ENCODE peak calls at places on chromosomes 7 and 10, in ten cellular contexts. H is thyroid gland; O is Peyer's patch; Q is GM12878; U is pancreas; C is A549; T is CD8-positive, alpha-beta T cell; D is PC-9; W is endodermal cell; M is IMR-90. X is an unnamed sample. For H3K4me1, the result is how much of the 10 kb centered on the place peaks cover.

GRCh38 chr10:87804939-87805569 is 13.0 kb downstream of the ATAD1 start:
- DNase-seq in T (no peak), Q (no peak), H (no peak), W (no peak), C (no peak), U (no peak), D (no peak), O (no peak), M (no peak), X (no peak)

GRCh38 chr10:13100349-13101294 is 659 bp downstream of the OPTN start:
- DNase-seq in D (no peak), O (peak), C (peak), U (peak), T (peak), H (peak), M (peak), Q (no peak), W (peak), X (peak)

GRCh38 chr7:81267508-81267907 is 348.7 kb upstream of the SEMA3C start:
- DNase-seq in Q (no peak), O (no peak), D (peak), C (no peak), H (no peak), W (no peak), M (peak), U (peak), T (no peak), X (no peak)

GRCh38 chr7:32479574-32480200 is 10.5 kb downstream of the LSM5 start:
- DNase-seq in H (no peak), U (no peak), O (no peak), C (peak), W (peak), T (no peak), D (peak), Q (no peak), M (peak), X (no peak)

GRCh38 chr7:98797150-98797549 is 72.7 kb downstream of the TMEM130 start:
- DNase-seq in Q (no peak), H (no peak), U (peak), C (no peak), O (no peak), D (peak), T (no peak), M (no peak), W (no peak), X (no peak)

GRCh38 chr10:97876387-97876786 is 26.7 kb downstream of the GOLGA7B start:
- DNase-seq in H (no peak), C (no peak), D (no peak), O (no peak), U (no peak), W (no peak), T (no peak), Q (no peak), M (no peak), X (no peak)

GRCh38 chr7:51639661-51640340 is 323.2 kb upstream of the COBL start:
- DNase-seq in O (no peak), U (no peak), W (no peak), H (no peak), M (no peak), D (no peak), Q (no peak), T (no peak), C (no peak), X (no peak)

GRCh38 chr7:29447828-29448227 is 115.8 kb upstream of the PRR15 start:
- DNase-seq in M (no peak), O (no peak), H (no peak), T (no peak), D (no peak), W (no peak), C (no peak), U (no peak), Q (no peak), X (no peak)

GRCh38 chr10:35223016-35223415 is 96.4 kb downstream of the CREM start:
- DNase-seq in T (no peak), M (no peak), W (peak), O (no peak), Q (no peak), D (no peak), H (no peak), C (no peak), U (no peak), X (no peak)

GRCh38 chr10:33001908-33002492 is 44.0 kb upstream of the ITGB1 start:
- DNase-seq in M (no peak), O (no peak), H (no peak), W (no peak), Q (no peak), T (no peak), D (peak), U (no peak), C (no peak), X (no peak)

GRCh38 chr10:99661370-99661749 is 2.1 kb downstream of the ENTPD7 start:
- DNase-seq in D (peak), T (no peak), M (peak), C (peak), U (no peak), W (no peak), H (no peak), O (no peak), Q (no peak), X (no peak)

GRCh38 chr7:121330053-121330833 is 1.4 kb downstream of the WNT16 start:
- DNase-seq in O (no peak), H (peak), T (no peak), U (no peak), W (peak), D (no peak), Q (no peak), C (no peak), M (no peak), X (peak)

DNA sequence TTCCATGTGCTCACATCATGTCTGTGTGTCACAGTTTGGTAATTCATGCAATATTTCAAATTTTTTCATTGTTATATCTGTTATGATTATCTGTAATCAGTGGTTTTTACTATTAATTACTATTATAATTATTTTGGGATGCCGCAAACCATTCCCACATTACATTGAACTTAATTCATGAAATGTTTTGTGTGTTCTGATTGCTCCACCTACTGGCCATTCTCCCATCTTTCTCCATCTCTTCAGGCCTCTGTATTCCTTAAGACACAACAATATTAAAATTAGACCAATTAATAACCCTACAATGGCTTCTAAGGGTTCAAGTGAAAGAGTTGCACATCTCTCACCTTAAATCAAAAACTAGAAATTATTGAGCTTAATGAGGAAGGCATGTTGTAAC is 398.5 kb downstream of the PCDH15 start:
- DNase-seq in D (no peak), C (no peak), T (no peak), H (no peak), Q (no peak), O (no peak), U (no peak), M (peak), W (peak), X (no peak)
- TF ChIP-seq CTCF in D (peak), C (peak), T (no peak), H (peak), Q (peak), O (peak), U (no peak), M (peak), W (peak), X (peak)

GRCh38 chr10:3775671-3776551 is 9.1 kb downstream of the KLF6 start:
- DNase-seq in Q (no peak), C (no peak), O (no peak), T (no peak), M (peak), D (peak), H (peak), U (no peak), W (peak), X (no peak)
- H3K4me1 ChIP-seq in Q (under half), C (half or more), O (under half), T (under half), M (under half), D (half or more), H (under half), U (under half), W (under half), X (half or more)

GRCh38 chr7:151888716-151889115 is 11.8 kb upstream of the PRKAG2 start:
- DNase-seq in M (no peak), O (no peak), D (no peak), H (no peak), Q (no peak), W (no peak), C (no peak), T (no peak), U (peak), X (no peak)

GRCh38 chr7:151885202-151885580 is 8.3 kb upstream of the PRKAG2 start:
- DNase-seq in M (no peak), H (no peak), Q (no peak), U (no peak), O (no peak), T (no peak), D (no peak), C (no peak), W (no peak), X (no peak)

GRCh38 chr7:151888079-151888673 is 11.3 kb upstream of the PRKAG2 start:
- DNase-seq in O (no peak), Q (no peak), C (no peak), M (no peak), T (no peak), D (no peak), W (peak), H (no peak), U (peak), X (no peak)

GRCh38 chr7:151884276-151885201 is 7.6 kb upstream of the PRKAG2 start:
- DNase-seq in C (no peak), T (no peak), O (no peak), H (no peak), W (no peak), M (no peak), Q (no peak), U (no peak), D (no peak), X (no peak)

GRCh38 chr7:151886783-151887182 is 9.9 kb upstream of the PRKAG2 start:
- DNase-seq in D (no peak), H (no peak), M (no peak), O (no peak), Q (no peak), T (no peak), U (no peak), C (no peak), W (no peak), X (no peak)
- H3K4me3 ChIP-seq in D (no peak), H (no peak), M (no peak), O (no peak), Q (no peak), T (no peak), U (no peak), C (no peak), W (no peak), X (no peak)

GRCh38 chr7:40230086-40230485 is 95.3 kb downstream of the SUGCT start:
- DNase-seq in Q (no peak), U (no peak), T (no peak), M (no peak), D (no peak), O (no peak), W (no peak), H (no peak), C (no peak), X (no peak)
- TF ChIP-seq CTCF in Q (no peak), U (no peak), T (no peak), M (no peak), D (no peak), O (no peak), W (no peak), H (no peak), C (no peak), X (no peak)

DNA sequence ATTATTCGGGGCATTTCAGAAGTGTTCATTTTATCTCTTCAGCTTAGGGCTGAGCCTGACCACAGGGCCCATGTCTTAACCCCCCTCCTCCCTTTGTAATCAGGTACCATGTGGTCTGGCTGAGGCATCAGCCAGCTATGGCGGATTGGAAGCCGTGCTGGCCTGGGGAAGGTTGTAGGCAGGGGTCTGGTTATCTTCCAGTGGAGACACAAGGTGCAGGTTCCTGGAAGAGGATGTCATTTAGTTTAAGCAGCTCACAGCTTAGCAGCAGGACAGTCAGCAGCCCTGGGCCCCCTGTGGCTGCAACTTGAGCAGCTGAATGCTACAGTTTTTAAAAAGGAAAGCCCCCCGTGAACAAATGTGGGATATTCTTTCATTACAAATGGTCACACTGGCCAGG is 22.1 kb downstream of the BAG3 start:
- DNase-seq in M (no peak), D (no peak), O (no peak), H (no peak), Q (no peak), U (no peak), C (no peak), W (no peak), T (no peak), X (no peak)
- H3K4me1 ChIP-seq in M (under half), D (half or more), O (under half), H (under half), Q (under half), U (under half), C (half or more), W (under half), T (under half), X (under half)

GRCh38 chr10:125882596-125882995 is 1.5 kb upstream of the DHX32 start:
- DNase-seq in O (no peak), W (no peak), C (no peak), D (no peak), M (peak), T (no peak), H (no peak), U (no peak), Q (no peak), X (no peak)

GRCh38 chr10:125878957-125879835 is 1.9 kb downstream of the DHX32 start:
- DNase-seq in W (no peak), D (peak), C (peak), Q (no peak), H (no peak), O (no peak), M (peak), T (no peak), U (peak), X (no peak)

GRCh38 chr10:125883198-125883597 is 2.1 kb upstream of the DHX32 start:
- DNase-seq in O (no peak), T (no peak), Q (no peak), D (no peak), H (no peak), C (no peak), U (no peak), W (no peak), M (no peak), X (no peak)

GRCh38 chr10:125880719-125881118 is 373 bp downstream of the DHX32 start:
- DNase-seq in C (no peak), D (no peak), O (no peak), H (no peak), M (peak), U (no peak), W (no peak), T (no peak), Q (no peak), X (no peak)

DNA sequence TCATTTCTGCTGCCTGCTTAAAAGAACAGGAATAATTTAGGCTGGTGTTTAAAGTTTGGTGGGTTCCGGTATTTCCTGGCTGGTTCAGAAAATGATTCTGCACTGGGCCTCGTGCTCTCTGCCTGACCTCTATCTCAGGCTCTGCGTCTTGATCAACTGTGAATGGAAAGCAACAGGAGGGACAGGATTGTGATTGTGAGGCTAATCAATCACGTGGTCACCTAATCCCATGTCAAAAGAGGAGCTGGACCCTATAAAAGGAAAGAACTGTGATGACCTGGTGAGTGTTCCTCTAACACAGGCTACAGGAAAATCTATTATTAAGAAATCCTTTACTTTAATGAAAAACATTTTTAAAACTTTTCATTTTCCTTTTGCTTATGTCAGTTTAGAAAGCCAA is at the start of gene DHX32:
- DNase-seq in O (no peak), U (no peak), W (peak), T (no peak), Q (no peak), D (no peak), C (no peak), H (no peak), M (no peak), X (no peak)
- H3K4me3 ChIP-seq in O (no peak), U (no peak), W (peak), T (no peak), Q (no peak), D (no peak), C (no peak), H (no peak), M (no peak), X (no peak)

DNA sequence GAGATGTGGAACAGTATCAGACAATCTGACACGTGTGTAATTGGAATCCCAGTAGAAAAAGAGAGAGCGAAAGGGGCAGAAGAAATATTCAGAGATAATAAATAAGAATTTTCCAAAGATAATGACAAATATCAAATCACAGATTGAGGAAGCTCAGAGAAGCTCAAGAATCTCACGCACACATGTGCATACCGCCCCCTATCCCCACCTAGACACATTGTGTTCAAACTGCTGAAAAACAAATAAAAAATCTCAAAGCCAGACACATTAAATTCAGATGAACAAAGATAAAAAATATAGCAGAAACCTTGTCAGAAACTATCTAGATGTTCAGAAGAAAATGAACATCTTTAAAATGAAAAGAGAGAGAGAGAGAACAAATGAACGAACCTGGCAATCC is 17.2 kb downstream of the SFR1 start:
- DNase-seq in O (no peak), D (no peak), T (no peak), Q (no peak), M (no peak), C (no peak), W (no peak), U (no peak), H (no peak), X (no peak)
- TF ChIP-seq CTCF in O (no peak), D (peak), T (peak), Q (peak), M (no peak), C (peak), W (peak), U (no peak), H (no peak), X (no peak)

GRCh38 chr7:2760098-2760889 is 72.3 kb downstream of the AMZ1 start:
- DNase-seq in Q (no peak), T (no peak), M (peak), W (peak), O (no peak), D (peak), H (no peak), C (peak), U (no peak), X (peak)

GRCh38 chr7:2759736-2760097 is 71.7 kb downstream of the AMZ1 start:
- DNase-seq in O (no peak), Q (no peak), U (no peak), T (no peak), D (no peak), W (no peak), H (no peak), M (no peak), C (no peak), X (no peak)

GRCh38 chr7:2763607-2764006 is 75.6 kb downstream of the AMZ1 start:
- DNase-seq in Q (no peak), D (no peak), C (no peak), O (no peak), U (no peak), T (no peak), W (no peak), M (no peak), H (no peak), X (no peak)

GRCh38 chr7:2761131-2761624 is 73.2 kb downstream of the AMZ1 start:
- DNase-seq in H (no peak), D (no peak), M (no peak), C (no peak), T (no peak), O (no peak), Q (no peak), W (no peak), U (no peak), X (no peak)

DNA sequence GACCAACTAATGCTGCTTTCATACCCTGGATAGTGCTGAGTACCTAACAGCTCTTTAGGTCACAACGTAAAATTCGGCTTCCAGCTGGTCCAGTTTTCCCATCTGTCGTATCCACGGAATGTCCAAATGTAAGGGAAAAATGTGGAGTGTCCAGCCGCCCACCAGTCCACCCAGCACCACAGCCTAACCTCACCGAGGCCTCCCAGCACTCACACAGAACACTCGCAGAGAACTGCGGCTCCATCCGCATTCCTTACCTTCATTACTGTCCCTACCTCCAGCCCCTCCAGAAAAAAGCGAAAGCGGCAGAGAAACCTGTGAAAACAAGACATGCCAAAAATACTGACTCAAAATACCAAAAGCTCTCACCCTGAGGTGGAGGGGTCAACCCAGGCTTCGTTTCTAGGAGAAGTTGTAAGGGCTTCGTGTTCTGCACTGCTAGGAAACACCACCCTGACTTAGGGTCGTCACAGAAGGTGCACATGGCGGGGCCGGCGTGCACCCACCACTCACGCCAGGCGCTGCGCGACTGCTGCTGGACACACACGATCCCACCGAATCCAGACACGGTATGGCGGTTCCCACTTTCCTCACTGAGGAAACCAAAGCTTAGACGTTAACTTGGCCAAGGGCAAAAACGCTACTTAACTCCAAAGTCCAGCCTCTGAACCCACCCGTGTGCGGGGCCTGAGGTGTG is 73.9 kb downstream of the AMZ1 start:
- DNase-seq in D (no peak), M (no peak), H (no peak), W (no peak), T (no peak), Q (no peak), C (no peak), O (no peak), U (no peak), X (no peak)
- H3K4me1 ChIP-seq in D (under half), M (under half), H (under half), W (under half), T (under half), Q (under half), C (under half), O (under half), U (under half), X (half or more)

GRCh38 chr7:156998988-156999610 is 11.4 kb downstream of the MNX1 start:
- DNase-seq in H (no peak), D (no peak), T (no peak), W (no peak), U (peak), M (no peak), Q (no peak), C (no peak), O (no peak), X (no peak)
- H3K4me3 ChIP-seq in H (no peak), D (peak), T (peak), W (peak), U (peak), M (no peak), Q (peak), C (peak), O (peak), X (peak)

X was measured in left lung.